ENCODE peak calls at places on chromosomes 4 and X, in five cellular contexts. S is cardiac muscle cell, A is HT1080, M is kidney glomerular epithelial cell, Z is Right ventricle myocardium superior. H is an unnamed sample.

GRCh38 chr4:39466747-39467146 is 7.9 kb downstream of the LIAS start:
- DNase-seq in A (no peak), S (no peak), M (peak), Z (no peak), H (no peak)

GRCh38 chr4:1670279-1670678 is 13.8 kb downstream of the FAM53A start:
- DNase-seq in S (no peak), A (no peak), M (no peak), Z (no peak), H (no peak)

GRCh38 chrX:87409113-87409841 is 108.3 kb upstream of the KLHL4 start:
- DNase-seq in A (peak), S (peak), M (peak), Z (peak), H (peak)

GRCh38 chr4:23728393-23728792 is 161.5 kb downstream of the PPARGC1A start:
- DNase-seq in Z (no peak), A (peak), S (peak), M (peak), H (peak)

GRCh38 chr4:104475652-104476051 is 19.0 kb downstream of the CXXC4 start:
- DNase-seq in M (no peak), A (no peak), S (no peak), Z (no peak), H (no peak)

GRCh38 chrX:119552508-119552907 is 12.7 kb downstream of the STEEP1 start:
- DNase-seq in M (no peak), Z (no peak), A (no peak), S (peak), H (no peak)

GRCh38 chrX:152177497-152178269 is 39.3 kb upstream of the MAGEA10 start:
- DNase-seq in Z (no peak), A (peak), M (no peak), S (no peak), H (no peak)

GRCh38 chr4:82614868-82615449 is 53.2 kb upstream of the TMEM150C start:
- DNase-seq in A (no peak), Z (no peak), S (no peak), M (no peak), H (no peak)

GRCh38 chrX:40897768-40898167 is 162.4 kb upstream of the MED14 start:
- DNase-seq in M (no peak), Z (no peak), A (no peak), S (no peak), H (no peak)

GRCh38 chr4:54855221-54855854 is 197.6 kb downstream of the KIT start:
- DNase-seq in A (no peak), Z (peak), M (no peak), S (no peak), H (no peak)

GRCh38 chr4:76584235-76585152 is 149.5 kb downstream of the SHROOM3 start:
- DNase-seq in A (no peak), S (no peak), M (no peak), Z (no peak), H (no peak)

GRCh38 chrX:32987139-32987538 is 224.2 kb downstream of the DMD start:
- DNase-seq in M (no peak), S (no peak), Z (peak), A (no peak), H (no peak)

GRCh38 chr4:173013232-173013932 is 155.2 kb upstream of the GALNT7 start:
- DNase-seq in S (peak), Z (no peak), M (peak), A (peak), H (peak)

GRCh38 chr4:1523506-1523905 is 117.3 kb upstream of the NKX1-1 start:
- DNase-seq in Z (peak), S (no peak), M (no peak), A (no peak), H (no peak)

GRCh38 chr4:30769093-30769492 is 48.9 kb downstream of the PCDH7 start:
- DNase-seq in A (no peak), M (no peak), Z (no peak), S (no peak), H (no peak)

GRCh38 chr4:155248002-155248896 is 39.8 kb downstream of the NPY2R start:
- DNase-seq in M (no peak), Z (no peak), A (peak), S (no peak), H (peak)

GRCh38 chrX:129494887-129495286 is 28.4 kb downstream of the SMARCA1 start:
- DNase-seq in S (no peak), A (no peak), Z (no peak), M (no peak), H (no peak)

GRCh38 chr4:155604718-155605601 is 61.7 kb upstream of the GUCY1A1 start:
- DNase-seq in S (peak), Z (no peak), M (peak), A (peak), H (no peak)

GRCh38 chr4:78612398-78613005 is 60.9 kb downstream of the ANXA3 start:
- DNase-seq in S (peak), Z (no peak), M (peak), A (peak), H (peak)

GRCh38 chr4:48499551-48500066 is 9.6 kb downstream of the ZAR1 start:
- DNase-seq in A (no peak), S (no peak), Z (no peak), M (no peak), H (no peak)

GRCh38 chr4:124334119-124334518 is 378.4 kb downstream of the ANKRD50 start:
- DNase-seq in M (peak), Z (no peak), S (peak), A (peak), H (peak)

GRCh38 chrX:11458175-11458574 is 165.0 kb downstream of the AMELX start:
- DNase-seq in Z (no peak), S (no peak), M (no peak), A (no peak), H (no peak)

GRCh38 chr4:113468165-113469022 is 293.1 kb downstream of the CAMK2D start:
- DNase-seq in Z (peak), S (peak), M (peak), A (peak), H (peak)

GRCh38 chr4:140865253-140865652 is 109.1 kb upstream of the TBC1D9 start:
- DNase-seq in M (no peak), A (no peak), Z (no peak), S (no peak), H (no peak)

GRCh38 chrX:153449306-153450113 is 3.7 kb upstream of the TREX2 start:
- DNase-seq in S (no peak), A (no peak), Z (no peak), M (no peak), H (no peak)

H was measured in NCI-H460.